ENCODE peak calls at places on chromosome 20, in six cellular contexts. One of them, this sample, is unnamed.

GRCh38 chr20:8571660-8572059 is 439.6 kb downstream of the PLCB1 start:
- DNase-seq in K562: no peak
- DNase-seq in HepG2: no peak
- DNase-seq in GM12865: no peak
- DNase-seq in heart left ventricle: no peak
- DNase-seq in hepatocyte: no peak
- DNase-seq in this sample: no peak

GRCh38 chr20:5895626-5896025 is 54.7 kb downstream of the TRMT6 start:
- DNase-seq in K562: no peak
- DNase-seq in HepG2: no peak
- DNase-seq in GM12865: no peak
- DNase-seq in heart left ventricle: no peak
- DNase-seq in hepatocyte: no peak
- DNase-seq in this sample: no peak

GRCh38 chr20:8066662-8067061 is 47.1 kb upstream of the TMX4 start:
- DNase-seq in K562: no peak
- DNase-seq in HepG2: no peak
- DNase-seq in GM12865: no peak
- DNase-seq in heart left ventricle: no peak
- DNase-seq in hepatocyte: no peak
- DNase-seq in this sample: no peak

GRCh38 chr20:23413862-23414422 is 7.3 kb downstream of the NAPB start:
- DNase-seq in K562: no peak
- DNase-seq in HepG2: no peak
- DNase-seq in GM12865: no peak
- DNase-seq in heart left ventricle: no peak
- DNase-seq in hepatocyte: no peak
- DNase-seq in this sample: no peak

GRCh38 chr20:17871181-17871580 is 97.4 kb downstream of the SNX5 start:
- DNase-seq in K562: no peak
- DNase-seq in HepG2: no peak
- DNase-seq in GM12865: no peak
- DNase-seq in heart left ventricle: no peak
- DNase-seq in hepatocyte: no peak
- DNase-seq in this sample: no peak

GRCh38 chr20:47152078-47152477 is 204.4 kb downstream of the ZMYND8 start:
- DNase-seq in K562: no peak
- DNase-seq in HepG2: peak; percentile 27
- DNase-seq in GM12865: no peak
- DNase-seq in heart left ventricle: no peak
- DNase-seq in hepatocyte: peak; percentile 45
- DNase-seq in this sample: no peak

GRCh38 chr20:2871555-2872303 is 1.6 kb upstream of the PTPRA start:
- DNase-seq in K562: peak; percentile 51
- DNase-seq in HepG2: peak; percentile 36
- DNase-seq in GM12865: no peak
- DNase-seq in heart left ventricle: no peak
- DNase-seq in hepatocyte: no peak
- DNase-seq in this sample: no peak

GRCh38 chr20:4041748-4042411 is 26.5 kb upstream of the RNF24 start:
- DNase-seq in K562: peak; percentile 60
- DNase-seq in HepG2: no peak
- DNase-seq in GM12865: no peak
- DNase-seq in heart left ventricle: no peak
- DNase-seq in hepatocyte: peak; percentile 92
- DNase-seq in this sample: peak; percentile 93

GRCh38 chr20:50727792-50728485 is 3.4 kb upstream of the PARD6B start:
- DNase-seq in K562: no peak
- DNase-seq in HepG2: peak; percentile 85
- DNase-seq in GM12865: no peak
- DNase-seq in heart left ventricle: no peak
- DNase-seq in hepatocyte: no peak
- DNase-seq in this sample: peak; percentile 89

GRCh38 chr20:46375771-46376170 is 30.6 kb downstream of the ELMO2 start:
- DNase-seq in K562: no peak
- DNase-seq in HepG2: no peak
- DNase-seq in GM12865: no peak
- DNase-seq in heart left ventricle: no peak
- DNase-seq in hepatocyte: no peak
- DNase-seq in this sample: no peak

GRCh38 chr20:1313236-1313964 is 15.5 kb downstream of the SDCBP2 start:
- DNase-seq in K562: peak; percentile 75
- DNase-seq in HepG2: peak; percentile 71
- DNase-seq in GM12865: peak; percentile 65
- DNase-seq in heart left ventricle: peak; percentile 80
- DNase-seq in hepatocyte: peak; percentile 87
- DNase-seq in this sample: no peak

GRCh38 chr20:34544109-34544793 is 14.3 kb upstream of the MAP1LC3A start:
- DNase-seq in K562: no peak
- DNase-seq in HepG2: no peak
- DNase-seq in GM12865: no peak
- DNase-seq in heart left ventricle: no peak
- DNase-seq in hepatocyte: no peak
- DNase-seq in this sample: no peak

GRCh38 chr20:1209447-1210387 is 6.5 kb downstream of the C20orf202 start:
- DNase-seq in K562: no peak
- DNase-seq in HepG2: no peak
- DNase-seq in GM12865: no peak
- DNase-seq in heart left ventricle: no peak
- DNase-seq in hepatocyte: no peak
- DNase-seq in this sample: no peak

GRCh38 chr20:58694241-58695083 is 1.9 kb downstream of the NPEPL1 start:
- DNase-seq in K562: no peak
- DNase-seq in HepG2: no peak
- DNase-seq in GM12865: no peak
- DNase-seq in heart left ventricle: no peak
- DNase-seq in hepatocyte: no peak
- DNase-seq in this sample: no peak

GRCh38 chr20:840858-841567 is 7.5 kb downstream of the FAM110A start:
- DNase-seq in K562: no peak
- DNase-seq in HepG2: peak; percentile 33
- DNase-seq in GM12865: no peak
- DNase-seq in heart left ventricle: no peak
- DNase-seq in hepatocyte: peak; percentile 65
- DNase-seq in this sample: no peak

GRCh38 chr20:1568166-1568490 is 10.6 kb upstream of the SIRPD start:
- DNase-seq in K562: peak; percentile 0
- DNase-seq in HepG2: peak; percentile 0
- DNase-seq in GM12865: no peak
- DNase-seq in heart left ventricle: no peak
- DNase-seq in hepatocyte: peak; percentile 0
- DNase-seq in this sample: no peak

GRCh38 chr20:16271450-16271849 is 301.8 kb downstream of the KIF16B start:
- DNase-seq in K562: no peak
- DNase-seq in HepG2: peak; percentile 20
- DNase-seq in GM12865: no peak
- DNase-seq in heart left ventricle: no peak
- DNase-seq in hepatocyte: no peak
- DNase-seq in this sample: no peak

GRCh38 chr20:33733654-33734576 is 2.1 kb downstream of the ZNF341 start:
- DNase-seq in K562: no peak
- DNase-seq in HepG2: peak; percentile 94
- DNase-seq in GM12865: peak; percentile 33
- DNase-seq in heart left ventricle: peak; percentile 28
- DNase-seq in hepatocyte: peak; percentile 73
- DNase-seq in this sample: no peak

GRCh38 chr20:33676652-33677645 is 2.7 kb upstream of the NECAB3 start:
- DNase-seq in K562: no peak
- DNase-seq in HepG2: no peak
- DNase-seq in GM12865: no peak
- DNase-seq in heart left ventricle: no peak
- DNase-seq in hepatocyte: no peak
- DNase-seq in this sample: no peak

GRCh38 chr20:17505664-17506517 is 25.3 kb downstream of the BFSP1 start:
- DNase-seq in K562: peak; percentile 46
- DNase-seq in HepG2: peak; percentile 21
- DNase-seq in GM12865: no peak
- DNase-seq in heart left ventricle: no peak
- DNase-seq in hepatocyte: no peak
- DNase-seq in this sample: no peak

GRCh38 chr20:9218412-9219001 is 149.6 kb downstream of the PLCB4 start:
- DNase-seq in K562: peak; percentile 6
- DNase-seq in HepG2: no peak
- DNase-seq in GM12865: no peak
- DNase-seq in heart left ventricle: no peak
- DNase-seq in hepatocyte: no peak
- DNase-seq in this sample: no peak

GRCh38 chr20:60993647-60994046 is 258.4 kb upstream of the CDH4 start:
- DNase-seq in K562: no peak
- DNase-seq in HepG2: no peak
- DNase-seq in GM12865: no peak
- DNase-seq in heart left ventricle: no peak
- DNase-seq in hepatocyte: peak; percentile 19
- DNase-seq in this sample: no peak

GRCh38 chr20:3828798-3829197 is 8.5 kb downstream of the AP5S1 start:
- DNase-seq in K562: no peak
- DNase-seq in HepG2: no peak
- DNase-seq in GM12865: no peak
- DNase-seq in heart left ventricle: no peak
- DNase-seq in hepatocyte: no peak
- DNase-seq in this sample: no peak

GRCh38 chr20:46331612-46332361 is 23.5 kb upstream of the CDH22 start:
- DNase-seq in K562: no peak
- DNase-seq in HepG2: no peak
- DNase-seq in GM12865: no peak
- DNase-seq in heart left ventricle: no peak
- DNase-seq in hepatocyte: peak; percentile 53
- DNase-seq in this sample: no peak

GRCh38 chr20:4025679-4026078 is 10.3 kb upstream of the RNF24 start:
- DNase-seq in K562: no peak
- DNase-seq in HepG2: no peak
- DNase-seq in GM12865: no peak
- DNase-seq in heart left ventricle: no peak
- DNase-seq in hepatocyte: no peak
- DNase-seq in this sample: no peak

GRCh38 chr20:10984294-10984693 is 310.5 kb upstream of the JAG1 start:
- DNase-seq in K562: no peak
- DNase-seq in HepG2: no peak
- DNase-seq in GM12865: no peak
- DNase-seq in heart left ventricle: no peak
- DNase-seq in hepatocyte: no peak
- DNase-seq in this sample: no peak

GRCh38 chr20:58810116-58810878 is 40.4 kb downstream of the GNAS-AS1 start:
- DNase-seq in K562: no peak
- DNase-seq in HepG2: no peak
- DNase-seq in GM12865: no peak
- DNase-seq in heart left ventricle: no peak
- DNase-seq in hepatocyte: no peak
- DNase-seq in this sample: no peak

GRCh38 chr20:31722388-31723281 is at the start of gene BCL2L1:
- DNase-seq in K562: peak; percentile 71
- DNase-seq in HepG2: peak; percentile 88
- DNase-seq in GM12865: peak; percentile 79
- DNase-seq in heart left ventricle: peak; percentile 91
- DNase-seq in hepatocyte: peak; percentile 97
- DNase-seq in this sample: peak; percentile 66

GRCh38 chr20:41050361-41051019 is 21.9 kb downstream of the TOP1 start:
- DNase-seq in K562: peak; percentile 65
- DNase-seq in HepG2: no peak
- DNase-seq in GM12865: no peak
- DNase-seq in heart left ventricle: no peak
- DNase-seq in hepatocyte: no peak
- DNase-seq in this sample: no peak

GRCh38 chr20:62219101-62219991 is 732 bp downstream of the HRH3 start:
- DNase-seq in K562: no peak
- DNase-seq in HepG2: no peak
- DNase-seq in GM12865: no peak
- DNase-seq in heart left ventricle: no peak
- DNase-seq in hepatocyte: no peak
- DNase-seq in this sample: no peak

DNA sequence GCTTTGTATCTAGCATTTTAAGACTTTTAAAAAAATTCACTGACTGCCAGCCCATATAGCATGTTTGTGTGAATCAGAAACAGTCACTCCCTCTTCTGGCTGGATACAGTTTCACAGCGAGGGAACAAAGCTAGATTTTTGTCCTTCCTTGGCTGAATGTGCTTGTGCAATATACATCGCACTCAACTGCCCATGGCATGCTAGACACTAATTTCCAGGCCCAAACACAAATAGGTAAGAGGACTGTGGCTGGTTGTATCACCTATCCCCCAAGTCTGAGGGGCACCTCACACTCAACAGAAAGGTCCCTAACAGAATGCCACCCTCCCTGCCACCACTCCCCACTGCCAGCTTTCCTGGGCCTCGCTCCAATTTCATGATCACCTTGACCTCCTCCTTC is 16.2 kb upstream of the BLCAP start:
- DNase-seq in K562: no peak
- DNase-seq in HepG2: peak; percentile 70
- DNase-seq in GM12865: no peak
- DNase-seq in heart left ventricle: no peak
- DNase-seq in hepatocyte: peak; percentile 71
- DNase-seq in this sample: no peak
- TF ChIP-seq CTCF in K562: peak; percentile 52
- TF ChIP-seq CTCF in HepG2: peak; percentile 66
- TF ChIP-seq CTCF in GM12865: no peak
- TF ChIP-seq CTCF in heart left ventricle: no peak
- TF ChIP-seq CTCF in hepatocyte: peak; percentile 56
- TF ChIP-seq CTCF in this sample: peak; percentile 71

DNA sequence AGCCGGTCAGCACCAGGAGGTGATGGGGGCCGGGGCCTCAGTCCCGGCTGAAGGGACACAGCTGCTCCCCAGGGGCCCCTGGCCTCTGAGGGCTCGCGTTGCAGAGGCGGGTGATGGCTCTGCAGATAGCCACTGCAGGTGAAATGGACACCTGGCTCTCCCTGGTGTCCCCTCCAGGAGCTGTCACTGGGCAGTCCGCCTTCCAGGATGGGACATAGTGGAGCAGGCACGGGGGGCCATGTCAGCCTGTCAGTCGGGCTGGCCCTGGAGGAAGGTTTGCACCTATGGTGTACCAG is 6.0 kb upstream of the ZBTB46 start:
- DNase-seq in K562: no peak
- DNase-seq in HepG2: no peak
- DNase-seq in GM12865: no peak
- DNase-seq in heart left ventricle: no peak
- DNase-seq in hepatocyte: no peak
- DNase-seq in this sample: no peak
- H3K4me3 ChIP-seq in K562: no peak overlapping the region
- H3K4me3 ChIP-seq in HepG2: no peak overlapping the region
- H3K4me3 ChIP-seq in GM12865: no peak overlapping the region
- H3K4me3 ChIP-seq in heart left ventricle: no peak overlapping the region
- H3K4me3 ChIP-seq in hepatocyte: no peak overlapping the region
- H3K4me3 ChIP-seq in this sample: no peak overlapping the region

GRCh38 chr20:43983359-43983758 is 68.7 kb downstream of the TOX2 start:
- DNase-seq in K562: peak; percentile 68
- DNase-seq in HepG2: no peak
- DNase-seq in GM12865: peak; percentile 53
- DNase-seq in heart left ventricle: no peak
- DNase-seq in hepatocyte: no peak
- DNase-seq in this sample: no peak
- TF ChIP-seq CTCF in K562: peak; percentile 70
- TF ChIP-seq CTCF in HepG2: peak; percentile 61
- TF ChIP-seq CTCF in GM12865: peak; percentile 44
- TF ChIP-seq CTCF in heart left ventricle: peak; percentile 4
- TF ChIP-seq CTCF in hepatocyte: no peak
- TF ChIP-seq CTCF in this sample: peak; percentile 45

GRCh38 chr20:44513871-44514270 is 8.0 kb downstream of the SERINC3 start:
- DNase-seq in K562: no peak
- DNase-seq in HepG2: no peak
- DNase-seq in GM12865: no peak
- DNase-seq in heart left ventricle: no peak
- DNase-seq in hepatocyte: no peak
- DNase-seq in this sample: no peak
- H3K4me3 ChIP-seq in K562: no peak overlapping the region
- H3K4me3 ChIP-seq in HepG2: no peak overlapping the region
- H3K4me3 ChIP-seq in GM12865: no peak overlapping the region
- H3K4me3 ChIP-seq in heart left ventricle: no peak overlapping the region
- H3K4me3 ChIP-seq in hepatocyte: no peak overlapping the region
- H3K4me3 ChIP-seq in this sample: no peak overlapping the region